ENCODE peak calls at places on chromosomes 13 and 19, in nine cellular contexts. A is MCF 10A, N is DMS153, K is HCEC 1CT, O is breast epithelium, E is NCI-H2081, C is GM03348, W is thoracic aorta, B is kidney epithelial cell. S is an unnamed sample.

GRCh38 chr19:31068268-31068667 is 281.0 kb downstream of the TSHZ3 start:
- DNase-seq in A (no peak), N (no peak), K (no peak), O (no peak), E (no peak), C (no peak), W (no peak), B (no peak), S (no peak)

GRCh38 chr19:54448037-54448773 is 794 bp upstream of the LENG8 start:
- DNase-seq in A (peak), N (no peak), K (peak), O (peak), E (peak), C (peak), W (no peak), B (no peak), S (peak)

GRCh38 chr13:106496072-106496997 is 39.1 kb downstream of the EFNB2 start:
- DNase-seq in A (no peak), N (peak), K (no peak), O (no peak), E (peak), C (no peak), W (no peak), B (no peak), S (no peak)

GRCh38 chr19:6424190-6424938 is at the start of gene KHSRP:
- DNase-seq in A (peak), N (no peak), K (no peak), O (no peak), E (no peak), C (peak), W (no peak), B (no peak), S (no peak)

GRCh38 chr19:29714371-29714952 is 599 bp downstream of the C19orf12 start:
- DNase-seq in A (no peak), N (no peak), K (no peak), O (no peak), E (no peak), C (peak), W (no peak), B (no peak), S (no peak)

GRCh38 chr13:46152627-46153328 is 29.2 kb downstream of the LCP1 start:
- DNase-seq in A (no peak), N (no peak), K (no peak), O (no peak), E (no peak), C (no peak), W (no peak), B (no peak), S (no peak)

GRCh38 chr19:5592531-5592930 is 24.8 kb upstream of the TINCR start:
- DNase-seq in A (no peak), N (no peak), K (no peak), O (no peak), E (no peak), C (no peak), W (no peak), B (no peak), S (no peak)

GRCh38 chr13:73198888-73199497 is 140.2 kb downstream of the KLF5 start:
- DNase-seq in A (no peak), N (peak), K (no peak), O (no peak), E (no peak), C (no peak), W (no peak), B (no peak), S (no peak)

GRCh38 chr13:40094056-40094455 is 438.6 kb downstream of the COG6 start:
- DNase-seq in A (peak), N (no peak), K (peak), O (no peak), E (no peak), C (no peak), W (no peak), B (no peak), S (no peak)

GRCh38 chr13:79501538-79502232 is 20.7 kb downstream of the NDFIP2 start:
- DNase-seq in A (no peak), N (no peak), K (peak), O (no peak), E (no peak), C (no peak), W (no peak), B (no peak), S (peak)

GRCh38 chr13:36275190-36276002 is 22.2 kb downstream of the CCDC169 start:
- DNase-seq in A (peak), N (peak), K (peak), O (no peak), E (peak), C (peak), W (no peak), B (peak), S (peak)

GRCh38 chr13:51318876-51319275 is 20.6 kb upstream of the SERPINE3 start:
- DNase-seq in A (no peak), N (no peak), K (no peak), O (no peak), E (no peak), C (no peak), W (no peak), B (no peak), S (no peak)

GRCh38 chr19:5693195-5694166 is 3.4 kb downstream of the RPL36 start:
- DNase-seq in A (no peak), N (no peak), K (no peak), O (no peak), E (no peak), C (no peak), W (no peak), B (no peak), S (no peak)

GRCh38 chr13:80342541-80343371 is 1.8 kb upstream of the SPRY2 start:
- DNase-seq in A (peak), N (peak), K (peak), O (peak), E (peak), C (peak), W (no peak), B (no peak), S (peak)

GRCh38 chr19:39867133-39867532 is 21.0 kb upstream of the FBL start:
- DNase-seq in A (no peak), N (no peak), K (no peak), O (no peak), E (no peak), C (no peak), W (no peak), B (no peak), S (peak)

GRCh38 chr19:43463381-43464088 is 1.9 kb downstream of the LYPD3 start:
- DNase-seq in A (peak), N (peak), K (peak), O (peak), E (peak), C (peak), W (peak), B (peak), S (peak)

GRCh38 chr19:23281663-23282276 is 31.6 kb upstream of the ZNF724 start:
- DNase-seq in A (no peak), N (no peak), K (no peak), O (no peak), E (no peak), C (no peak), W (no peak), B (no peak), S (no peak)

GRCh38 chr13:111382411-111382810 is 62.0 kb downstream of the TEX29 start:
- DNase-seq in A (no peak), N (no peak), K (no peak), O (no peak), E (no peak), C (no peak), W (no peak), B (no peak), S (no peak)

GRCh38 chr13:31179241-31179640 is 17.5 kb upstream of the HSPH1 start:
- DNase-seq in A (no peak), N (no peak), K (no peak), O (no peak), E (no peak), C (no peak), W (no peak), B (no peak), S (no peak)

GRCh38 chr19:37914908-37915307 is 7.9 kb downstream of the SIPA1L3 start:
- DNase-seq in A (no peak), N (peak), K (no peak), O (no peak), E (no peak), C (no peak), W (no peak), B (no peak), S (peak)

GRCh38 chr13:97913206-97913605 is 40.3 kb upstream of the IPO5 start:
- DNase-seq in A (no peak), N (no peak), K (no peak), O (no peak), E (no peak), C (no peak), W (no peak), B (no peak), S (no peak)

GRCh38 chr13:79481685-79482052 is 714 bp downstream of the NDFIP2 start:
- DNase-seq in A (peak), N (no peak), K (no peak), O (peak), E (no peak), C (no peak), W (no peak), B (no peak), S (no peak)

GRCh38 chr13:76164290-76164689 is 528.2 kb downstream of the LMO7 start:
- DNase-seq in A (peak), N (no peak), K (no peak), O (no peak), E (no peak), C (no peak), W (no peak), B (no peak), S (no peak)

GRCh38 chr19:49425922-49426592 is 869 bp downstream of the GFY start:
- DNase-seq in A (no peak), N (peak), K (no peak), O (no peak), E (no peak), C (no peak), W (no peak), B (no peak), S (no peak)

GRCh38 chr13:94470126-94470525 is 9.4 kb downstream of the DCT start:
- DNase-seq in A (no peak), N (no peak), K (no peak), O (no peak), E (no peak), C (no peak), W (no peak), B (no peak), S (no peak)